ENCODE peak calls at places on chromosomes 11 and 22, in four cellular contexts. W is H1, A is IMR-90, H is H9. K is an unnamed sample.

GRCh38 chr11:5547982-5548381 is 358 bp downstream of the OR52H1 start:
- DNase-seq in W (no peak), A (no peak), H (no peak), K (no peak)

GRCh38 chr11:42315846-42316245 is 856.4 kb upstream of the LRRC4C start:
- DNase-seq in W (no peak), A (no peak), H (no peak), K (no peak)

GRCh38 chr11:62553839-62554361 is 7.3 kb upstream of the AHNAK start:
- DNase-seq in W (no peak), A (peak), H (no peak), K (no peak)

GRCh38 chr11:66467034-66467659 is 442 bp downstream of the PELI3 start:
- DNase-seq in W (no peak), A (peak), H (no peak), K (peak)

GRCh38 chr22:49149721-49150608 is 677.7 kb downstream of the BRD1 start:
- DNase-seq in W (no peak), A (no peak), H (no peak), K (peak)

GRCh38 chr11:5004429-5005274 is 10.0 kb downstream of the OR51L1 start:
- DNase-seq in W (peak), A (peak), H (peak), K (peak)

GRCh38 chr11:6531267-6531752 is 34.2 kb downstream of the DNHD1 start:
- DNase-seq in W (no peak), A (peak), H (no peak), K (peak)

GRCh38 chr22:23457586-23457985 is 122.5 kb downstream of the IGLL1 start:
- DNase-seq in W (no peak), A (no peak), H (no peak), K (no peak)

GRCh38 chr11:47714554-47715081 is 551 bp downstream of the AGBL2 start:
- DNase-seq in W (no peak), A (no peak), H (no peak), K (peak)

GRCh38 chr11:83092488-83093384 is 21.0 kb upstream of the RAB30 start:
- DNase-seq in W (no peak), A (peak), H (no peak), K (no peak)

GRCh38 chr11:104370478-104370877 is 206.5 kb upstream of the PDGFD start:
- DNase-seq in W (no peak), A (no peak), H (no peak), K (no peak)

GRCh38 chr11:44833869-44834452 is 107.2 kb downstream of the TSPAN18 start:
- DNase-seq in W (no peak), A (no peak), H (no peak), K (peak)

GRCh38 chr11:44338031-44338430 is 28.1 kb upstream of the ALX4 start:
- DNase-seq in W (no peak), A (no peak), H (no peak), K (no peak)

GRCh38 chr22:36184433-36185035 is 17.1 kb downstream of the APOL4 start:
- DNase-seq in W (no peak), A (no peak), H (no peak), K (no peak)

GRCh38 chr22:36180928-36181327 is 20.4 kb upstream of the APOL3 start:
- DNase-seq in W (no peak), A (no peak), H (no peak), K (no peak)

GRCh38 chr22:36182056-36182455 is 19.6 kb downstream of the APOL4 start:
- DNase-seq in W (no peak), A (no peak), H (no peak), K (no peak)

GRCh38 chr22:36183446-36183845 is 18.2 kb downstream of the APOL4 start:
- DNase-seq in W (no peak), A (no peak), H (no peak), K (no peak)

GRCh38 chr22:36182871-36183270 is 18.7 kb downstream of the APOL4 start:
- DNase-seq in W (no peak), A (no peak), H (no peak), K (no peak)
- H4K5ac ChIP-seq in W (no peak), A (no peak), H (no peak), K (no peak)

GRCh38 chr11:117961896-117962295 is 24.3 kb upstream of the IL10RA start:
- DNase-seq in W (no peak), A (no peak), H (peak), K (peak)

GRCh38 chr11:117958949-117959348 is 27.2 kb upstream of the IL10RA start:
- DNase-seq in W (no peak), A (no peak), H (no peak), K (no peak)

GRCh38 chr11:117960406-117960805 is 25.8 kb upstream of the IL10RA start:
- DNase-seq in W (no peak), A (no peak), H (no peak), K (no peak)

DNA sequence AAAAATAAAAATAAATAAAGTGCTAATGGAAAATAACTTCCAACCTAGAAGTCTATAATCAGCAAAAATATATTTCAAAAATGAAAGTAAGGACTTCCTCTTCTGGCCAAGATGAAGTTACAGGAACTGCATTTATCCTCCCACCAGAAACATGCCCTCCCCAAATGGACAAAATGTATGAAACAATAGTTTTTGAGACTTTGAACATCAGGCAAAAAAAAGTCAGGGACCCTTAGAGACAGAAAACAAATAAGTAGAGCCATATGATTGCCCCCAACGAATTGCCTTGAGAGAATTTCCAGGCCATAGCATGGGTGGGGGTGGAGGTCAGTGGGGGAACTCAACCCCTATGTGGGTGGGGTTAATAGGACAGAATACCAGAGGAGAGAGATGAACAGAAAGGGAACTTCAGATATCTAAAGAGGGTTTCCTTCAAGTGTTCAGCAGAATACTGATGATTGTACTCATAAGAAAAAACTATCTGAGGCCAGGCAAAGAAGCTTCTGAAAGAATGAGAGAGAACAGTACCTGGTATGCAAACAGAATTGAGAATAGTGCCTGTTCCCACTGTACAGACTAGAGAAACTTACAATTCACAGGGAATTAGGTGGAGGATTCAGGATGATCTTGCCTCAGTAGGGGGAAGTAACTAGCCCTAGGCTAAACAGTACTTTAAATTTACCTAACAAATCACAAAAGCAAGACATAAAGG is 26.6 kb upstream of the IL10RA start:
- DNase-seq in W (no peak), A (no peak), H (no peak), K (no peak)
- H2BK5ac ChIP-seq in W (no peak), A (no peak), H (no peak), K (no peak)

DNA sequence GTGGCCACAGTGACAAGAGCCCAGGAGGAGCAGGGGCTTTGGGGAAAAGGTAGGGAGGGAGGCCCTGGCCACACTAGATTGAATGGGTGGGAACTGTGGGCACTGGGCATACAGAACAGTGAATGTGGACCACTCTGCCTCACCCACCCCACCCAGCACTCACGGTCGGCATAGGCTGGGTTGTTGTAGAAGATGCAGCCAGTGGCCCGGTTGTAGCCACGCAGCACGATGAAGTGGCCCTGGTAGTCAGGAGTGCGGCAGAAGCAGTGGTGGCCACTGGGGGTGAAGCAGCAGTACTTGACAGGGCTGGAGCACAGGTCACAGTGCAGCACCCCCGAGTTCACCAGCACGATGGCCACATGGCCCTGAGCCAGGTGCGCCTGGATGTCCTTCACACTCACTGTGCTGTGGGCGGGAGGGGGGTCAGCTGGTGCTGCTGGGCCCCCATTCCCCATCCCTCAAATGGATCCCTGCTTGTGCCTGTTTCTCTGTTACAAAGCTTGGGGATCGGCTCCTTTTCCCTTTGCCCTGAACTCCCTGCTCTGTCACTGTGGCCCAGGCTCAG is 11.2 kb downstream of the GUCD1 start:
- DNase-seq in W (no peak), A (no peak), H (no peak), K (no peak)
- H3K4ac ChIP-seq in W (no peak), A (no peak), H (no peak), K (no peak)

GRCh38 chr11:21909145-21909544 is 283.7 kb upstream of the ANO5 start:
- DNase-seq in W (no peak), A (no peak), H (no peak), K (no peak)

GRCh38 chr11:21912280-21912679 is 280.6 kb upstream of the ANO5 start:
- DNase-seq in W (no peak), A (no peak), H (no peak), K (no peak)

GRCh38 chr11:21911046-21911445 is 281.8 kb upstream of the ANO5 start:
- DNase-seq in W (no peak), A (no peak), H (no peak), K (no peak)

GRCh38 chr11:21908211-21908610 is 284.7 kb upstream of the ANO5 start:
- DNase-seq in W (no peak), A (no peak), H (no peak), K (no peak)
- H4K5ac ChIP-seq in W (no peak), A (no peak), H (no peak), K (no peak)

DNA sequence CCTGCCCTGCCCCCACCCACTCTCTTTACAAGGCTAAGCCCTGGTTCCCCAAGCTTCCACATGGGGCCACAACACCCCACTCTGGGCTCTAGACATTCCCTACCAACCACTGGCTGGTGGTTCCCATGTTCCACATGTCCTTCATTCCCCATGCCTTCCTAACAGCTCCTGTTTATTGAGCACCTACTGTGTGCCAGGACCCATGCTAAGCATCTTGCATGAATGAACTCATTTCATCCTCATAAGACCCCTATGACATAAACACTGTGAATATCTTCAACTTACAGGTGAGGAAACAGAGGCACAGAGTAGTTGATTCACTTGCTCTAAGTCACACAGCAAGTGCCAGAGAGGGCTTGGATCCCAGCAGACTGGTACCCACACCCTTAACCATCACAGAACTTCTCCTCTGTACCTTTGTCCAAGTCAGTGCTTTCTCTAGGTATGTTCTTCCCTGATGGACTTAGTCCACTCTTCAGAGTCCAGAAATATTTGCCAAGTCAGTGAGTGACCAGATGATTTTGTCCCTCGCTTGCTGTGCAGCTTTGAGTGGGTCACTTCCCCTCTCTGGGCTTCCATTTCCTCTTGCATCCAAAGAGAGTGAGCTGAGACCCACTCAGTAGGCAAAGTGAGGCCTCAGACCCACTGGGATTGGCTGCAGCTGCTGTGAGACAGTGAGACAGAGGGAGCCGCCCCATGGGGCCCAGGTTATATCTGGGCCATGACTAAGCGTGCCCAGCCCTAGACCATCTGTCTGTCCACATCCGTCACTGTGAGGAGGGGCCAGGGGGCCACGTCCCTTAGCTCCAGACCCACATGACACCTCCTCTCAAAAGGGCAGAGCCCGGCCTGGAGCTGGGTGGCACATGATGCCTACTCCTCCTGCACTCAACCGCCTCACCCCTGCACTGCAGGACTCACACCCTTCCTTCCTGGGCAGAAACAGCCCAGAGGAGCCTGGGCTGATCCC is 132.4 kb downstream of the MN1 start:
- DNase-seq in W (no peak), A (peak), H (peak), K (peak)
- H2BK5ac ChIP-seq in W (peak), A (no peak), H (no peak), K (peak)

GRCh38 chr11:77471520-77472234 is 2.2 kb downstream of the PAK1 start:
- DNase-seq in W (no peak), A (no peak), H (no peak), K (peak)
- H3K4ac ChIP-seq in W (peak), A (no peak), H (no peak), K (no peak)

GRCh38 chr11:211741-212140 is 4.2 kb downstream of the RIC8A start:
- DNase-seq in W (no peak), A (no peak), H (no peak), K (no peak)
- H4K5ac ChIP-seq in W (no peak), A (no peak), H (no peak), K (no peak)